ENCODE peak calls at places on chromosomes 16 and 17, in seven cellular contexts. A is gastrocnemius medialis, P is HepG2, E is AG09319, N is endothelial cell of umbilical vein, X is HFF-Myc, Y is endothelial cell. M is an unnamed sample.
A peak's percentile ranks its signal among the peaks of the same experiment; 100 is the strongest.

GRCh38 chr16:20799599-20799998 is 6.7 kb downstream of the ERI2 start:
- DNase-seq in A (no peak), P (peak; percentile 18), E (no peak), N (peak; percentile 46), X (no peak), Y (no peak), M (no peak)

GRCh38 chr16:84616515-84616914 is 1.4 kb downstream of the COTL1 start:
- DNase-seq in A (no peak), P (no peak), E (no peak), N (peak; percentile 22), X (no peak), Y (no peak), M (peak; percentile 40)

GRCh38 chr17:32523017-32523680 is 36.4 kb downstream of the CDK5R1 start:
- DNase-seq in A (no peak), P (no peak), E (no peak), N (no peak), X (no peak), Y (no peak), M (peak; percentile 84)

GRCh38 chr16:21277927-21278706 is at the start of gene CRYM:
- DNase-seq in A (no peak), P (peak; percentile 35), E (no peak), N (peak; percentile 36), X (no peak), Y (peak; percentile 76), M (peak; percentile 69)

GRCh38 chr17:61442878-61443474 is 9.2 kb upstream of the TBX4 start:
- DNase-seq in A (no peak), P (no peak), E (no peak), N (no peak), X (no peak), Y (no peak), M (no peak)

GRCh38 chr16:48537909-48538745 is 71.9 kb downstream of the N4BP1 start:
- DNase-seq in A (peak; percentile 54), P (no peak), E (no peak), N (no peak), X (no peak), Y (no peak), M (no peak)

GRCh38 chr17:75864448-75864871 is 9.3 kb upstream of the WBP2 start:
- DNase-seq in A (peak; percentile 73), P (no peak), E (peak; percentile 75), N (no peak), X (peak; percentile 89), Y (no peak), M (peak; percentile 71)

GRCh38 chr17:40596261-40596919 is 31.1 kb upstream of the CCR7 start:
- DNase-seq in A (no peak), P (peak; percentile 62), E (no peak), N (no peak), X (peak; percentile 9), Y (no peak), M (peak; percentile 84)

GRCh38 chr17:6627019-6627418 is 13.5 kb downstream of the KIAA0753 start:
- DNase-seq in A (no peak), P (no peak), E (no peak), N (peak; percentile 21), X (no peak), Y (no peak), M (no peak)

GRCh38 chr17:47225436-47225858 is 16.3 kb downstream of the MYL4 start:
- DNase-seq in A (peak; percentile 67), P (peak; percentile 45), E (no peak), N (peak; percentile 98), X (peak; percentile 81), Y (no peak), M (no peak)

GRCh38 chr16:89289428-89290395 is 72.2 kb downstream of the ZNF778 start:
- DNase-seq in A (peak; percentile 68), P (peak; percentile 73), E (peak; percentile 11), N (peak; percentile 58), X (peak; percentile 27), Y (peak; percentile 89), M (peak; percentile 78)

GRCh38 chr17:76546556-76547182 is 6.8 kb downstream of the PRCD start:
- DNase-seq in A (no peak), P (no peak), E (peak; percentile 84), N (peak; percentile 41), X (no peak), Y (no peak), M (no peak)

GRCh38 chr16:68739964-68740627 is 3.0 kb downstream of the CDH1 start:
- DNase-seq in A (no peak), P (peak; percentile 90), E (no peak), N (no peak), X (no peak), Y (no peak), M (no peak)

GRCh38 chr17:77609553-77610517 is 348.7 kb upstream of the TNRC6C start:
- DNase-seq in A (no peak), P (peak; percentile 27), E (no peak), N (no peak), X (no peak), Y (no peak), M (peak; percentile 85)

GRCh38 chr17:38584350-38584925 is 21.3 kb downstream of the SRCIN1 start:
- DNase-seq in A (peak; percentile 19), P (peak; percentile 41), E (peak; percentile 27), N (peak; percentile 28), X (no peak), Y (peak; percentile 78), M (peak; percentile 69)

GRCh38 chr17:44367626-44368025 is 4.0 kb upstream of the FAM171A2 start:
- DNase-seq in A (no peak), P (no peak), E (no peak), N (no peak), X (no peak), Y (no peak), M (no peak)

GRCh38 chr17:50501054-50501453 is 7.2 kb upstream of the MYCBPAP start:
- DNase-seq in A (no peak), P (peak; percentile 73), E (no peak), N (peak; percentile 42), X (no peak), Y (no peak), M (peak; percentile 65)

GRCh38 chr17:27384261-27384701 is 72.0 kb upstream of the KSR1 start:
- DNase-seq in A (peak; percentile 76), P (no peak), E (peak; percentile 70), N (peak; percentile 99), X (peak; percentile 40), Y (no peak), M (no peak)

GRCh38 chr16:81646561-81646960 is 132.5 kb upstream of the PLCG2 start:
- DNase-seq in A (no peak), P (no peak), E (peak; percentile 84), N (no peak), X (no peak), Y (no peak), M (no peak)

GRCh38 chr17:72553051-72553755 is 432.4 kb downstream of the SOX9 start:
- DNase-seq in A (no peak), P (no peak), E (no peak), N (no peak), X (no peak), Y (no peak), M (no peak)
- TF ChIP-seq CTCF in A (no peak), P (no peak), E (no peak), N (no peak), X (no peak), Y (no peak), M (no peak)

GRCh38 chr16:70644763-70645597 is 1.4 kb upstream of the IL34 start:
- DNase-seq in A (no peak), P (no peak), E (no peak), N (no peak), X (no peak), Y (no peak), M (no peak)

GRCh38 chr16:70635356-70636016 is 10.9 kb upstream of the IL34 start:
- DNase-seq in A (no peak), P (no peak), E (peak; percentile 19), N (peak; percentile 91), X (no peak), Y (no peak), M (no peak)

GRCh38 chr16:70634861-70635260 is 11.5 kb upstream of the IL34 start:
- DNase-seq in A (no peak), P (no peak), E (no peak), N (no peak), X (no peak), Y (no peak), M (no peak)

GRCh38 chr16:70642633-70643032 is 3.7 kb upstream of the IL34 start:
- DNase-seq in A (no peak), P (no peak), E (no peak), N (no peak), X (no peak), Y (no peak), M (no peak)

GRCh38 chr16:70638814-70639792 is 7.3 kb upstream of the IL34 start:
- DNase-seq in A (no peak), P (peak; percentile 71), E (no peak), N (no peak), X (no peak), Y (no peak), M (no peak)
- TF ChIP-seq CTCF in A (no peak), P (no peak), E (no peak), N (no peak), X (no peak), Y (no peak), M (no peak)

DNA sequence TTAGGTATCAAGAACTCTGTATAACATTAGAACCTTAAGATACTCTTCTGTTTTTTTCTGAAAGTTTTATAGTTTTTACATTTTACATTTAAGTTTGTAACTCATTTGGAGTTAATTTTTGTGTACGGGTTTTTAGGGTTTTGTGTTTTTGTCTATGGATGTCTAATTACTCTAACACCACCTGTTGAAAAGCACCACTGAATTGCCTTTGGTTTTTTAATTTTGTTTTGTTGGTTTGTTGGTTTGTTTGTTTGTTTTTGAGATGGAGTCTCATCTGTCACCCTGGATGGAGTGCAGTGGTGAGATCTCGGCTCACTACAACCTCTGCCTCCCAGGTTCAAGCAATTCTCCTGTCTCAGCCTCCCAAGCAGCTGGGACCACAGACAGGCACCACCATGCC is 29.8 kb upstream of the ZNF629 start:
- DNase-seq in A (no peak), P (no peak), E (no peak), N (no peak), X (no peak), Y (no peak), M (no peak)
- TF ChIP-seq CTCF in A (no peak), P (no peak), E (no peak), N (no peak), X (no peak), Y (no peak), M (no peak)

DNA sequence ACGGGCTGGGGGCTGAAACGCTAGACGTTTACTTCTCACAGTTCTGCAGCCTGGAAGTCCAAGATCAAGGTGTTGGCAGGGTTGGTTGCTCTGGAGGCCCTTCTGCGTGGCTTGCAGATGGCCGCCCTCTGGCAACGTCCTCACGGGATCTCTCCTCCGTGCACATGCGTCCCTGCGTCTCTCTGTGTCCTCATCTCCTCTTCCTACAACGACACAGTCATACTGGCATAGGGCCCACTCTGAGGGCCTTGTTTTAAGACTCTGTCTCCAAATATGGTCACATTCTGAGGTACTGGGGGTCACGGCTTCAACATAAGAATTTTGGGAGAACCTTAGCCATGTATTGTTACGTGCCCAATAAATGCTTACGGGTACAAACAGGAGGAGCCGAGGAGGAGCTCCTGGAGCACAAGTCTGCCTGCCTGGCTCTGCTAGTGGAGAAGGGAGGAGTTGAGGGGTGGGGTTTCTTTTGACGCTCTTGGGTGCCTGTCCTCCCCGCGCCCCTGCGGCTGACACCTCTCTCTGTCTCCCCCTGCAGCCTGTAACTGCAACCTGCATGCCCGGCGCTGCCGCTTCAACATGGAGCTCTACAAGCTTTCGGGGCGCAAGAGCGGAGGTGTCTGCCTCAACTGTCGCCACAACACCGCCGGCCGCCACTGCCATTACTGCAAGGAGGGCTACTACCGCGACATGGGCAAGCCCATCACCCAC is 141.1 kb downstream of the NTN1 start:
- DNase-seq in A (peak; percentile 33), P (no peak), E (no peak), N (no peak), X (no peak), Y (no peak), M (no peak)
- TF ChIP-seq CTCF in A (no peak), P (peak; percentile 43), E (no peak), N (no peak), X (peak; percentile 13), Y (peak; percentile 23), M (peak; percentile 24)